ENCODE peak calls at places on chromosomes 1 and 21, in five cellular contexts. P is Daoy, B is amygdala, C is right atrium auricular region, Q is HEK293T. X is an unnamed sample.

GRCh38 chr1:64934115-64934880 is 32.1 kb downstream of the JAK1 start:
- DNase-seq in C (peak), Q (no peak), B (no peak), P (peak), X (no peak)

GRCh38 chr1:193733674-193734073 is 547.3 kb upstream of the B3GALT2 start:
- DNase-seq in C (no peak), P (no peak), B (no peak), Q (no peak), X (no peak)

GRCh38 chr1:83996621-83997020 is 2.3 kb downstream of the TTLL7 start:
- DNase-seq in P (peak), Q (no peak), C (no peak), B (no peak), X (no peak)

GRCh38 chr1:21262282-21263051 is 27.8 kb downstream of the ECE1 start:
- DNase-seq in B (no peak), P (peak), Q (no peak), C (peak), X (peak)

GRCh38 chr1:59293849-59294248 is 3.0 kb upstream of the FGGY start:
- DNase-seq in B (no peak), P (no peak), Q (no peak), C (no peak), X (no peak)

GRCh38 chr1:30840904-30841598 is 67.5 kb downstream of the SDC3 start:
- DNase-seq in Q (no peak), C (no peak), P (no peak), B (no peak), X (no peak)

GRCh38 chr1:201215531-201216357 is 25.1 kb downstream of the IGFN1 start:
- DNase-seq in P (no peak), Q (no peak), C (no peak), B (no peak), X (no peak)

GRCh38 chr1:94259635-94260289 is 22.4 kb upstream of the ARHGAP29 start:
- DNase-seq in B (no peak), C (no peak), Q (no peak), P (no peak), X (no peak)

GRCh38 chr1:228454238-228454637 is 32.9 kb upstream of the RNF187 start:
- DNase-seq in Q (no peak), B (no peak), P (no peak), C (no peak), X (no peak)

GRCh38 chr21:21063828-21064227 is 65.6 kb downstream of the NCAM2 start:
- DNase-seq in C (no peak), P (no peak), Q (no peak), B (no peak), X (no peak)

GRCh38 chr1:6208723-6209660 is 3.1 kb downstream of the RNF207 start:
- DNase-seq in Q (no peak), C (no peak), P (peak), B (peak), X (no peak)

GRCh38 chr1:217498209-217498608 is 132.7 kb downstream of the GPATCH2 start:
- DNase-seq in Q (no peak), P (no peak), C (no peak), B (no peak), X (no peak)